ENCODE peak calls at places on chromosome 6, in four cellular contexts. One of them, this sample, is unnamed.

GRCh38 chr6:108618623-108619152 is 58.0 kb downstream of the FOXO3 start:
- DNase-seq in uterus: no peak
- DNase-seq in CD8-positive, alpha-beta memory T cell: no peak
- DNase-seq in adrenal gland: no peak
- DNase-seq in this sample: no peak

GRCh38 chr6:136411028-136411329 is 121.3 kb upstream of the BCLAF1 start:
- DNase-seq in uterus: no peak
- DNase-seq in adrenal gland: no peak
- DNase-seq in CD8-positive, alpha-beta memory T cell: no peak
- DNase-seq in this sample: no peak

GRCh38 chr6:109260701-109261100 is 121.6 kb downstream of the CD164 start:
- DNase-seq in uterus: no peak
- DNase-seq in CD8-positive, alpha-beta memory T cell: no peak
- DNase-seq in adrenal gland: no peak
- DNase-seq in this sample: no peak

GRCh38 chr6:8530775-8531435 is 95.6 kb upstream of the SLC35B3 start:
- DNase-seq in uterus: no peak
- DNase-seq in CD8-positive, alpha-beta memory T cell: no peak
- DNase-seq in adrenal gland: no peak
- DNase-seq in this sample: no peak

GRCh38 chr6:21587925-21588811 is 5.4 kb upstream of the SOX4 start:
- DNase-seq in adrenal gland: peak; percentile 48
- DNase-seq in CD8-positive, alpha-beta memory T cell: peak; percentile 51
- DNase-seq in uterus: peak; percentile 66
- DNase-seq in this sample: peak; percentile 56

GRCh38 chr6:26743941-26744699 is 84.6 kb upstream of the ZNF322 start:
- DNase-seq in CD8-positive, alpha-beta memory T cell: no peak
- DNase-seq in uterus: no peak
- DNase-seq in adrenal gland: no peak
- DNase-seq in this sample: no peak

GRCh38 chr6:154247119-154247814 is 109.3 kb downstream of the IPCEF1 start:
- DNase-seq in adrenal gland: no peak
- DNase-seq in CD8-positive, alpha-beta memory T cell: peak; percentile 58
- DNase-seq in uterus: no peak
- DNase-seq in this sample: no peak

GRCh38 chr6:82785206-82785605 is 280.4 kb downstream of the UBE3D start:
- DNase-seq in uterus: no peak
- DNase-seq in CD8-positive, alpha-beta memory T cell: no peak
- DNase-seq in adrenal gland: no peak
- DNase-seq in this sample: no peak

GRCh38 chr6:124964764-124965105 is 2.5 kb downstream of the RNF217 start:
- DNase-seq in adrenal gland: no peak
- DNase-seq in CD8-positive, alpha-beta memory T cell: no peak
- DNase-seq in uterus: no peak
- DNase-seq in this sample: no peak

GRCh38 chr6:73471686-73472290 is 10.3 kb downstream of the MTO1 start:
- DNase-seq in adrenal gland: no peak
- DNase-seq in CD8-positive, alpha-beta memory T cell: no peak
- DNase-seq in uterus: no peak
- DNase-seq in this sample: no peak

GRCh38 chr6:153170511-153170910 is 39.4 kb upstream of the RGS17 start:
- DNase-seq in CD8-positive, alpha-beta memory T cell: no peak
- DNase-seq in adrenal gland: no peak
- DNase-seq in uterus: no peak
- DNase-seq in this sample: no peak

GRCh38 chr6:159953091-159953581 is 15.7 kb upstream of the IGF2R start:
- DNase-seq in adrenal gland: peak; percentile 61
- DNase-seq in uterus: peak; percentile 47
- DNase-seq in CD8-positive, alpha-beta memory T cell: no peak
- DNase-seq in this sample: peak; percentile 81

DNA sequence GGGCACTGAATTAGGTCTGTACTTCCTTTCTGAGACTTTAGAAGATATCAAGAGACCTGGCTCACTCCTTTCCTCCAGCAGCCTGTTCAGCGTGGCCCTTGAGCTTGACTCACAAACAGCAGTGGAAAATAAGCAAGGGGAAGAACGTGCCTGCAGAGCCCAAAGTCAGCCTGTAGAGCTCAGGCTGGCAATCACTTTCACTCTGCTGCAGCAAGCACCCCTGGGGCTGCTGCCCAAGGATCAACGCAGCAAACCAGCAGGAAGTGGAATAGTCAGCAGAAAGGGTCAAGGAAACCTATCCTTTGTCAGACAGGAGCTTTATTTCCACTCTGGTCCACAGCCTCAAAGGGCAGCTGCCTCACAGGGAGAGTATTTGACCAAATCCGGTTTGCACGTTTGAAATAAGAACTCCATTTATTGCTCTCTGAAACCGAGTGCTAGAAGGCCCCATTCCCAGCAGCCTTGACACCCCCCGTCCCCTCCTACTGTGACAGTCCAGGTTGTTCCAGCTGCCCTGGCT is 77.4 kb downstream of the PRDM1 start:
- DNase-seq in CD8-positive, alpha-beta memory T cell: peak; percentile 75
- DNase-seq in adrenal gland: peak; percentile 51
- DNase-seq in uterus: peak; percentile 18
- DNase-seq in this sample: peak; percentile 59
- H3K4me3 ChIP-seq in CD8-positive, alpha-beta memory T cell: peak overlapping the region; percentile 16
- H3K4me3 ChIP-seq in adrenal gland: no peak overlapping the region
- H3K4me3 ChIP-seq in uterus: no peak overlapping the region
- H3K4me3 ChIP-seq in this sample: no peak overlapping the region

GRCh38 chr6:161487694-161488093 is 213.8 kb upstream of the AGPAT4 start:
- DNase-seq in uterus: no peak
- DNase-seq in adrenal gland: no peak
- DNase-seq in CD8-positive, alpha-beta memory T cell: no peak
- DNase-seq in this sample: no peak
- H3K4me3 ChIP-seq in uterus: no peak overlapping the region
- H3K4me3 ChIP-seq in adrenal gland: no peak overlapping the region
- H3K4me3 ChIP-seq in CD8-positive, alpha-beta memory T cell: no peak overlapping the region
- H3K4me3 ChIP-seq in this sample: no peak overlapping the region

GRCh38 chr6:75604294-75604693 is 2.6 kb downstream of the SENP6 start:
- DNase-seq in adrenal gland: no peak
- DNase-seq in uterus: no peak
- DNase-seq in CD8-positive, alpha-beta memory T cell: no peak
- DNase-seq in this sample: no peak
- H3K4me3 ChIP-seq in adrenal gland: no peak overlapping the region
- H3K4me3 ChIP-seq in uterus: no peak overlapping the region
- H3K4me3 ChIP-seq in CD8-positive, alpha-beta memory T cell: peak overlapping the region; percentile 66
- H3K4me3 ChIP-seq in this sample: peak overlapping the region; percentile 95

DNA sequence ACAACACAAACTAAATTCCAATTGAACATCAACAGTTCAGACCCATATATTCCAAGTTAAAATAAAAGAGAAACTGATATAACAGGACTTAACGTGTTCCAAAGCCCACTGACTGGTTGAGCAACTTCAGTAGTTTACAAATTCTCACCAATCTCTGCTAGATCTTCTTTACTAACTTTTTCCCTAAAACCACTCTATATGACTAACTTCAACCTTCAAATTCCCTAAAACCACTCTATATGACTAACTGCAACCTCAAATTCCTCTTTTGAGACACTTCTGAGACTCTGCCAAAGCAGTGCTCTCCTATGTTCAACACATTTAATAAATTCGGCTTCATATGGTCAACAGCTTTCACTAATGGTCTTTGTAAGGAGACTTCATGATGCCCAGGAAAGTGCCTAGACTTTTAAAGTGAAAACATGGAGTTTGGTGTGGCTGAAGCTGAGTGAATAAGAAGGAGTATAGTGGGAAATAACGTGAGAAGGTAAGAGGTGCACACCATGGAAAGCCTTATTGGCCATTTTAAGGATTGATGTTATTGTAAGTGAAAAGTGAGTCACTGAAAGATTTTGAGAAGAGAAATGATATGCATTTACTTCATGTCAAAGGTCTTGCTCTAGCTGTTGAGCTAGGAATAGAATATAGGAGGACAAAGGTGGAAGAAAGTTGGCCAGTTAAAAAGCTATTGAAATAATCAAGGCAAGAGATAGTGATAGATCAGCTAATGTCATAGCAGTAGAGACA is 134.0 kb upstream of the HCRTR2 start:
- DNase-seq in adrenal gland: no peak
- DNase-seq in CD8-positive, alpha-beta memory T cell: no peak
- DNase-seq in uterus: no peak
- DNase-seq in this sample: no peak
- H3K4me3 ChIP-seq in adrenal gland: no peak overlapping the region
- H3K4me3 ChIP-seq in CD8-positive, alpha-beta memory T cell: no peak overlapping the region
- H3K4me3 ChIP-seq in uterus: no peak overlapping the region
- H3K4me3 ChIP-seq in this sample: no peak overlapping the region

DNA sequence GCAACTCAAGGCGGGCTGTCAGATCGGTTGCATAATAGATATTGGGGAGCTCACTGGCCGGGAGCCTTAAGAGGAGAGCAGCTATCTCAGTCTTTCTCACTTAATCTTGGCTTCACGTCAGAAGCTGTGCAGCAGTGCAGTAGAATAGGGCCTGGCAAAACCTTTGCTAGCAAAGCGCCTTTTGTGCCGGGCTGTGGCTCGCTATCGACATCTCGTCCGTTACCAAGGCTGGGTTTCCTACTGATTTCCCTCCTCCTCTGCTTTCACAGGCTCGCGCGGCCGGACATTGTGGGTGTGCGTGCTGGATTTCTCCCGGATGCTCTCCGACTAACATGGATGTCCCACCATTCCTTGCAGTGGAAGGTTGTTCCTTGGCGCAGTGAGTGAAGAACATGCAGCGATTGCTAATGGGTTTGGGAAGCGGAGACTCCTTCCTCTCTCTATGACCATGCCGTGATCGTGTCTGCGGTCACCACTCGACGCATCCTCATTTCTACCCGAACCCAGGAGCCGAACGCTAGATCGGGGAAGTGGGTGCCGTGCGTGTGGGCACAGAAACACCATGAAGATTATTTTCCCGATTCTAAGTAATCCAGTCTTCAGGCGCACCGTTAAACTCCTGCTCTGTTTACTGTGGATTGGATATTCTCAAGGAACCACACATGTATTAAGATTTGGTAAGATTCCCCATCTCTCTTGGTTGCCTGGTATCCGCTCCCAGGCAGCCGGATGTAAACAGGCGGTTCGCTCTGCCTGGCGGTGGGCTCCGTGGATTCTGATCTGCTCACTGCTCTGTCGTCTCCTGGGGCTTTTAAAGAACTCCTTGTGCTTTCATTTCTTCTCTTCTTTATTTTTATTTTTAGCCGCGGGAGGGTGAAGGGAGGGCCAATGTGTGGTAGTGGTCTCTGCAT is 5.5 kb downstream of the GRIK2 start:
- DNase-seq in uterus: no peak
- DNase-seq in adrenal gland: no peak
- DNase-seq in CD8-positive, alpha-beta memory T cell: no peak
- DNase-seq in this sample: no peak
- H3K4me3 ChIP-seq in uterus: no peak overlapping the region
- H3K4me3 ChIP-seq in adrenal gland: no peak overlapping the region
- H3K4me3 ChIP-seq in CD8-positive, alpha-beta memory T cell: no peak overlapping the region
- H3K4me3 ChIP-seq in this sample: peak overlapping the region; percentile 19

GRCh38 chr6:12296255-12296573 is 6.1 kb downstream of the EDN1 start:
- DNase-seq in adrenal gland: peak; percentile 20
- DNase-seq in CD8-positive, alpha-beta memory T cell: no peak
- DNase-seq in uterus: no peak
- DNase-seq in this sample: no peak
- H3K4me3 ChIP-seq in adrenal gland: no peak overlapping the region
- H3K4me3 ChIP-seq in CD8-positive, alpha-beta memory T cell: no peak overlapping the region
- H3K4me3 ChIP-seq in uterus: no peak overlapping the region
- H3K4me3 ChIP-seq in this sample: no peak overlapping the region

This sample was measured in right cardiac atrium.